ENCODE peak calls at places on chromosome 14, in six cellular contexts. W, R, G, C, K and A are unnamed samples.
A peak's percentile ranks its signal among the peaks of the same experiment; 100 is the strongest.

GRCh38 chr14:61750708-61751474 is 11.3 kb upstream of the SNAPC1 start:
- DNase-seq in W (peak; percentile 87), R (peak; percentile 95), G (peak; percentile 87), C (peak; percentile 91), K (peak; percentile 65), A (peak; percentile 77)

GRCh38 chr14:90510208-90510607 is 113.4 kb downstream of the CALM1 start:
- DNase-seq in W (no peak), R (peak; percentile 26), G (no peak), C (no peak), K (no peak), A (no peak)

GRCh38 chr14:24959791-24960331 is 90.1 kb downstream of the STXBP6 start:
- DNase-seq in W (no peak), R (no peak), G (no peak), C (no peak), K (no peak), A (no peak)

GRCh38 chr14:69685217-69685616 is 73.8 kb downstream of the SUSD6 start:
- DNase-seq in W (no peak), R (peak; percentile 93), G (peak; percentile 44), C (no peak), K (no peak), A (peak; percentile 98)

GRCh38 chr14:53432378-53432802 is 279.3 kb upstream of the DDHD1 start:
- DNase-seq in W (peak; percentile 51), R (peak; percentile 47), G (peak; percentile 39), C (peak; percentile 58), K (no peak), A (no peak)

GRCh38 chr14:99331796-99332195 is 59.8 kb upstream of the BCL11B start:
- DNase-seq in W (no peak), R (no peak), G (no peak), C (no peak), K (no peak), A (no peak)

GRCh38 chr14:105517096-105517495 is 9.3 kb upstream of the TMEM121 start:
- DNase-seq in W (no peak), R (no peak), G (no peak), C (no peak), K (no peak), A (no peak)

GRCh38 chr14:37027188-37027824 is 145.1 kb downstream of the SLC25A21 start:
- DNase-seq in W (no peak), R (no peak), G (no peak), C (no peak), K (no peak), A (no peak)

GRCh38 chr14:61662437-61663311 is 32.6 kb upstream of the HIF1A start:
- DNase-seq in W (no peak), R (peak; percentile 92), G (peak; percentile 9), C (no peak), K (peak; percentile 25), A (peak; percentile 89)

GRCh38 chr14:76101980-76102379 is 49.7 kb upstream of the GPATCH2L start:
- DNase-seq in W (no peak), R (no peak), G (no peak), C (no peak), K (no peak), A (no peak)

GRCh38 chr14:34583525-34583924 is 44.0 kb upstream of the EAPP start:
- DNase-seq in W (no peak), R (no peak), G (no peak), C (no peak), K (no peak), A (no peak)

GRCh38 chr14:33026850-33027420 is 88.3 kb downstream of the NPAS3 start:
- DNase-seq in W (no peak), R (no peak), G (no peak), C (no peak), K (no peak), A (no peak)

GRCh38 chr14:74706101-74706500 is 6.8 kb downstream of the AREL1 start:
- DNase-seq in W (no peak), R (peak; percentile 65), G (peak; percentile 74), C (no peak), K (no peak), A (no peak)

GRCh38 chr14:21652209-21652808 is 1.3 kb upstream of the OR4E2 start:
- DNase-seq in W (no peak), R (no peak), G (no peak), C (no peak), K (no peak), A (no peak)

GRCh38 chr14:24632761-24633160 is 1.2 kb downstream of the GZMB start:
- DNase-seq in W (no peak), R (no peak), G (no peak), C (no peak), K (no peak), A (no peak)

GRCh38 chr14:91374287-91374880 is 43.2 kb downstream of the CCDC88C start:
- DNase-seq in W (no peak), R (no peak), G (no peak), C (no peak), K (no peak), A (no peak)

GRCh38 chr14:95507174-95507573 is 9.3 kb downstream of the SYNE3 start:
- DNase-seq in W (no peak), R (peak; percentile 88), G (peak; percentile 73), C (no peak), K (no peak), A (peak; percentile 81)

GRCh38 chr14:56846970-56847928 is 37.0 kb upstream of the OTX2 start:
- DNase-seq in W (peak; percentile 66), R (no peak), G (no peak), C (no peak), K (no peak), A (no peak)

GRCh38 chr14:68981539-68981976 is 2.5 kb upstream of the ACTN1 start:
- DNase-seq in W (no peak), R (peak; percentile 69), G (no peak), C (no peak), K (no peak), A (peak; percentile 69)

GRCh38 chr14:72451081-72451972 is 442.6 kb downstream of the DPF3 start:
- DNase-seq in W (no peak), R (peak; percentile 42), G (no peak), C (no peak), K (no peak), A (no peak)

GRCh38 chr14:90397401-90398314 is 829 bp downstream of the CALM1 start:
- DNase-seq in W (peak; percentile 65), R (peak; percentile 58), G (peak; percentile 58), C (peak; percentile 44), K (peak; percentile 32), A (no peak)

GRCh38 chr14:101717663-101718490 is 43.6 kb upstream of the PPP2R5C start:
- DNase-seq in W (no peak), R (no peak), G (no peak), C (no peak), K (no peak), A (no peak)

GRCh38 chr14:61547186-61548121 is 147.9 kb upstream of the HIF1A start:
- DNase-seq in W (no peak), R (peak; percentile 88), G (no peak), C (no peak), K (no peak), A (peak; percentile 84)

GRCh38 chr14:53412819-53413664 is 259.9 kb upstream of the DDHD1 start:
- DNase-seq in W (no peak), R (peak; percentile 8), G (peak; percentile 10), C (peak; percentile 30), K (no peak), A (peak; percentile 62)

GRCh38 chr14:64720190-64720589 is 16.0 kb downstream of the PLEKHG3 start:
- DNase-seq in W (no peak), R (peak; percentile 99), G (peak; percentile 84), C (peak; percentile 86), K (no peak), A (peak; percentile 94)

GRCh38 chr14:67674139-67674479 is 323 bp downstream of the VTI1B start:
- DNase-seq in W (peak; percentile 85), R (peak; percentile 70), G (peak; percentile 67), C (peak; percentile 72), K (peak; percentile 23), A (no peak)

GRCh38 chr14:73943083-73943482 is 6.8 kb downstream of the FAM161B start:
- DNase-seq in W (no peak), R (peak; percentile 66), G (peak; percentile 5), C (no peak), K (no peak), A (peak; percentile 12)

GRCh38 chr14:69346710-69347109 is 51.4 kb downstream of the ERH start:
- DNase-seq in W (peak; percentile 95), R (peak; percentile 6), G (peak; percentile 36), C (no peak), K (no peak), A (no peak)

GRCh38 chr14:76985540-76986260 is 42.8 kb downstream of the IRF2BPL start:
- DNase-seq in W (peak; percentile 47), R (peak; percentile 90), G (peak; percentile 67), C (no peak), K (no peak), A (no peak)

GRCh38 chr14:35340616-35341453 is 48.7 kb downstream of the PSMA6 start:
- DNase-seq in W (no peak), R (no peak), G (no peak), C (no peak), K (no peak), A (no peak)

GRCh38 chr14:104681689-104682074 is 7.7 kb upstream of the INF2 start:
- DNase-seq in W (peak; percentile 91), R (peak; percentile 86), G (peak; percentile 82), C (no peak), K (no peak), A (peak; percentile 64)

GRCh38 chr14:36346052-36346451 is 25.6 kb upstream of the MBIP start:
- DNase-seq in W (no peak), R (no peak), G (no peak), C (no peak), K (no peak), A (no peak)

GRCh38 chr14:31692376-31692781 is 131.2 kb downstream of the NUBPL start:
- DNase-seq in W (no peak), R (no peak), G (no peak), C (no peak), K (no peak), A (no peak)

GRCh38 chr14:58821421-58821820 is 183.7 kb downstream of the DACT1 start:
- DNase-seq in W (no peak), R (peak; percentile 93), G (peak; percentile 11), C (peak; percentile 55), K (no peak), A (peak; percentile 64)

GRCh38 chr14:45838597-45838996 is 585.6 kb upstream of the MIS18BP1 start:
- DNase-seq in W (no peak), R (peak; percentile 21), G (peak; percentile 13), C (no peak), K (no peak), A (peak; percentile 26)

GRCh38 chr14:50790568-50790967 is 40.4 kb downstream of the NIN start:
- DNase-seq in W (no peak), R (no peak), G (no peak), C (no peak), K (no peak), A (no peak)

GRCh38 chr14:39884091-39884490 is 451.9 kb upstream of the FBXO33 start:
- DNase-seq in W (no peak), R (no peak), G (no peak), C (no peak), K (no peak), A (no peak)

GRCh38 chr14:32702571-32702970 is 236.1 kb upstream of the NPAS3 start:
- DNase-seq in W (no peak), R (peak; percentile 94), G (no peak), C (no peak), K (no peak), A (peak; percentile 43)

GRCh38 chr14:80850197-80850814 is 91.2 kb downstream of the CEP128 start:
- DNase-seq in W (no peak), R (peak; percentile 42), G (peak; percentile 52), C (peak; percentile 23), K (no peak), A (peak; percentile 27)